ENCODE peak calls at places on chromosomes 1 and 21, in eight cellular contexts. One of them, this sample, is unnamed.

GRCh38 chr1:211625040-211625439 is 46.1 kb upstream of the SLC30A1 start:
- DNase-seq in upper lobe of right lung: peak
- DNase-seq in dermis blood vessel endothelial cell: peak
- DNase-seq in lower leg skin: peak
- DNase-seq in NCI-H1417: no peak
- DNase-seq in central memory CD8-positive, alpha-beta T cell: no peak
- DNase-seq in dorsolateral prefrontal cortex: no peak
- DNase-seq in spleen: no peak
- DNase-seq in this sample: no peak

GRCh38 chr1:24735619-24736375 is 9.4 kb upstream of the CLIC4 start:
- DNase-seq in upper lobe of right lung: peak
- DNase-seq in dermis blood vessel endothelial cell: no peak
- DNase-seq in lower leg skin: no peak
- DNase-seq in NCI-H1417: peak
- DNase-seq in central memory CD8-positive, alpha-beta T cell: no peak
- DNase-seq in dorsolateral prefrontal cortex: no peak
- DNase-seq in spleen: peak
- DNase-seq in this sample: no peak

GRCh38 chr1:85652327-85652726 is 55.9 kb downstream of the ZNHIT6 start:
- DNase-seq in upper lobe of right lung: no peak
- DNase-seq in dermis blood vessel endothelial cell: no peak
- DNase-seq in lower leg skin: no peak
- DNase-seq in NCI-H1417: no peak
- DNase-seq in central memory CD8-positive, alpha-beta T cell: no peak
- DNase-seq in dorsolateral prefrontal cortex: no peak
- DNase-seq in spleen: no peak
- DNase-seq in this sample: no peak

GRCh38 chr1:8671313-8671917 is 146.0 kb downstream of the RERE start:
- DNase-seq in upper lobe of right lung: no peak
- DNase-seq in dermis blood vessel endothelial cell: peak
- DNase-seq in lower leg skin: no peak
- DNase-seq in NCI-H1417: peak
- DNase-seq in central memory CD8-positive, alpha-beta T cell: no peak
- DNase-seq in dorsolateral prefrontal cortex: no peak
- DNase-seq in spleen: no peak
- DNase-seq in this sample: peak

GRCh38 chr1:206465951-206466350 is 4.3 kb upstream of the IKBKE start:
- DNase-seq in upper lobe of right lung: no peak
- DNase-seq in dermis blood vessel endothelial cell: no peak
- DNase-seq in lower leg skin: no peak
- DNase-seq in NCI-H1417: no peak
- DNase-seq in central memory CD8-positive, alpha-beta T cell: no peak
- DNase-seq in dorsolateral prefrontal cortex: no peak
- DNase-seq in spleen: no peak
- DNase-seq in this sample: peak

GRCh38 chr1:157000686-157001085 is 44.9 kb downstream of the ARHGEF11 start:
- DNase-seq in upper lobe of right lung: no peak
- DNase-seq in dermis blood vessel endothelial cell: peak
- DNase-seq in lower leg skin: no peak
- DNase-seq in NCI-H1417: no peak
- DNase-seq in central memory CD8-positive, alpha-beta T cell: no peak
- DNase-seq in dorsolateral prefrontal cortex: no peak
- DNase-seq in spleen: no peak
- DNase-seq in this sample: no peak

GRCh38 chr1:154626456-154627246 is 18.7 kb upstream of the ADAR start:
- DNase-seq in upper lobe of right lung: no peak
- DNase-seq in dermis blood vessel endothelial cell: no peak
- DNase-seq in lower leg skin: no peak
- DNase-seq in NCI-H1417: peak
- DNase-seq in central memory CD8-positive, alpha-beta T cell: peak
- DNase-seq in dorsolateral prefrontal cortex: no peak
- DNase-seq in spleen: peak
- DNase-seq in this sample: no peak

GRCh38 chr1:156048663-156049258 is 4.8 kb downstream of the UBQLN4 start:
- DNase-seq in upper lobe of right lung: no peak
- DNase-seq in dermis blood vessel endothelial cell: peak
- DNase-seq in lower leg skin: no peak
- DNase-seq in NCI-H1417: no peak
- DNase-seq in central memory CD8-positive, alpha-beta T cell: no peak
- DNase-seq in dorsolateral prefrontal cortex: no peak
- DNase-seq in spleen: no peak
- DNase-seq in this sample: no peak

GRCh38 chr1:85580046-85580411 is 532 bp upstream of the CCN1 start:
- DNase-seq in upper lobe of right lung: no peak
- DNase-seq in dermis blood vessel endothelial cell: no peak
- DNase-seq in lower leg skin: no peak
- DNase-seq in NCI-H1417: peak
- DNase-seq in central memory CD8-positive, alpha-beta T cell: no peak
- DNase-seq in dorsolateral prefrontal cortex: no peak
- DNase-seq in spleen: no peak
- DNase-seq in this sample: no peak

GRCh38 chr1:24946861-24947658 is 17.0 kb upstream of the RUNX3 start:
- DNase-seq in upper lobe of right lung: no peak
- DNase-seq in dermis blood vessel endothelial cell: no peak
- DNase-seq in lower leg skin: no peak
- DNase-seq in NCI-H1417: no peak
- DNase-seq in central memory CD8-positive, alpha-beta T cell: no peak
- DNase-seq in dorsolateral prefrontal cortex: no peak
- DNase-seq in spleen: no peak
- DNase-seq in this sample: no peak

GRCh38 chr1:69982992-69983391 is 222.4 kb downstream of the LRRC40 start:
- DNase-seq in upper lobe of right lung: no peak
- DNase-seq in dermis blood vessel endothelial cell: no peak
- DNase-seq in lower leg skin: no peak
- DNase-seq in NCI-H1417: no peak
- DNase-seq in central memory CD8-positive, alpha-beta T cell: no peak
- DNase-seq in dorsolateral prefrontal cortex: no peak
- DNase-seq in spleen: no peak
- DNase-seq in this sample: no peak

GRCh38 chr1:13513885-13514546 is at the start of gene LRRC38:
- DNase-seq in upper lobe of right lung: no peak
- DNase-seq in dermis blood vessel endothelial cell: no peak
- DNase-seq in lower leg skin: no peak
- DNase-seq in NCI-H1417: no peak
- DNase-seq in central memory CD8-positive, alpha-beta T cell: no peak
- DNase-seq in dorsolateral prefrontal cortex: no peak
- DNase-seq in spleen: no peak
- DNase-seq in this sample: no peak

GRCh38 chr1:213326666-213327317 is 275.8 kb downstream of the RPS6KC1 start:
- DNase-seq in upper lobe of right lung: peak
- DNase-seq in dermis blood vessel endothelial cell: no peak
- DNase-seq in lower leg skin: peak
- DNase-seq in NCI-H1417: no peak
- DNase-seq in central memory CD8-positive, alpha-beta T cell: no peak
- DNase-seq in dorsolateral prefrontal cortex: no peak
- DNase-seq in spleen: no peak
- DNase-seq in this sample: no peak

GRCh38 chr1:235304549-235305451 is 23.2 kb downstream of the ARID4B start:
- DNase-seq in upper lobe of right lung: no peak
- DNase-seq in dermis blood vessel endothelial cell: peak
- DNase-seq in lower leg skin: no peak
- DNase-seq in NCI-H1417: peak
- DNase-seq in central memory CD8-positive, alpha-beta T cell: no peak
- DNase-seq in dorsolateral prefrontal cortex: no peak
- DNase-seq in spleen: no peak
- DNase-seq in this sample: no peak

GRCh38 chr21:42513985-42514882 is 582 bp downstream of the SLC37A1 start:
- DNase-seq in upper lobe of right lung: peak
- DNase-seq in dermis blood vessel endothelial cell: peak
- DNase-seq in lower leg skin: no peak
- DNase-seq in NCI-H1417: peak
- DNase-seq in central memory CD8-positive, alpha-beta T cell: peak
- DNase-seq in dorsolateral prefrontal cortex: no peak
- DNase-seq in spleen: peak
- DNase-seq in this sample: peak

This sample was measured in germinal center.